ENCODE peak calls at places on chromosomes 13 and 19, in six cellular contexts. O is choroid plexus epithelial cell; W is MM.1S; B is right cardiac atrium; A is epithelial cell of esophagus; V is CD8-positive, alpha-beta memory T cell. N is an unnamed sample.

GRCh38 chr13:92938481-92939020 is 288.1 kb upstream of the GPC6 start:
- DNase-seq in O (no peak), A (no peak), V (no peak), B (no peak), W (no peak), N (no peak)

GRCh38 chr13:112182831-112183543 is 116.0 kb downstream of the SOX1 start:
- DNase-seq in A (no peak), W (no peak), V (no peak), B (no peak), O (no peak), N (no peak)

GRCh38 chr19:18119243-18120105 is 21.9 kb downstream of the MAST3 start:
- DNase-seq in O (no peak), B (no peak), A (no peak), W (peak; percentile 69), V (peak; percentile 79), N (peak; percentile 83)

GRCh38 chr13:50909605-50910482 is at the start of gene RNASEH2B:
- DNase-seq in W (peak; percentile 55), O (peak; percentile 63), B (peak; percentile 92), V (peak; percentile 82), A (peak; percentile 61), N (peak; percentile 80)

GRCh38 chr19:1357695-1358094 is 26.0 kb upstream of the NDUFS7 start:
- DNase-seq in W (no peak), V (no peak), O (no peak), B (peak; percentile 49), A (no peak), N (no peak)

GRCh38 chr13:36432106-36432544 is at the start of gene CCNA1:
- DNase-seq in B (peak; percentile 58), V (no peak), A (peak; percentile 39), O (peak; percentile 44), W (no peak), N (no peak)

GRCh38 chr13:77981191-77981925 is 62.7 kb upstream of the EDNRB start:
- DNase-seq in O (peak; percentile 33), B (no peak), A (no peak), V (no peak), W (no peak), N (no peak)

GRCh38 chr19:35751839-35752745 is 3.7 kb downstream of the LIN37 start:
- DNase-seq in B (peak; percentile 51), V (no peak), A (no peak), W (no peak), O (no peak), N (no peak)

GRCh38 chr13:97268772-97269171 is 46.6 kb downstream of the MBNL2 start:
- DNase-seq in B (peak; percentile 65), A (no peak), O (no peak), V (no peak), W (no peak), N (no peak)

GRCh38 chr13:35699181-35699580 is 222.7 kb upstream of the MAB21L1 start:
- DNase-seq in O (peak; percentile 37), A (no peak), V (no peak), W (no peak), B (no peak), N (no peak)

GRCh38 chr13:40983269-40983668 is 35.8 kb downstream of the ELF1 start:
- DNase-seq in B (no peak), V (no peak), A (peak; percentile 42), O (peak; percentile 15), W (no peak), N (no peak)
- H3K4me3 ChIP-seq in B (peak overlapping the region; percentile 38), V (peak overlapping the region; percentile 81), A (no peak overlapping the region), O (no peak overlapping the region), W (peak overlapping the region; percentile 29), N (peak overlapping the region; percentile 33)

GRCh38 chr19:3458229-3458555 is 22.1 kb downstream of the SMIM24 start:
- DNase-seq in O (peak; percentile 72), A (no peak), V (no peak), B (no peak), W (no peak), N (no peak)
- H3K4me3 ChIP-seq in O (no peak overlapping the region), A (no peak overlapping the region), V (no peak overlapping the region), B (no peak overlapping the region), W (peak overlapping the region; percentile 33), N (no peak overlapping the region)

GRCh38 chr19:41395355-41395754 is 1.8 kb downstream of the EXOSC5 start:
- DNase-seq in W (no peak), V (no peak), A (no peak), O (no peak), B (no peak), N (no peak)
- H3K4me3 ChIP-seq in W (no peak overlapping the region), V (peak overlapping the region; percentile 22), A (no peak overlapping the region), O (no peak overlapping the region), B (no peak overlapping the region), N (no peak overlapping the region)

DNA sequence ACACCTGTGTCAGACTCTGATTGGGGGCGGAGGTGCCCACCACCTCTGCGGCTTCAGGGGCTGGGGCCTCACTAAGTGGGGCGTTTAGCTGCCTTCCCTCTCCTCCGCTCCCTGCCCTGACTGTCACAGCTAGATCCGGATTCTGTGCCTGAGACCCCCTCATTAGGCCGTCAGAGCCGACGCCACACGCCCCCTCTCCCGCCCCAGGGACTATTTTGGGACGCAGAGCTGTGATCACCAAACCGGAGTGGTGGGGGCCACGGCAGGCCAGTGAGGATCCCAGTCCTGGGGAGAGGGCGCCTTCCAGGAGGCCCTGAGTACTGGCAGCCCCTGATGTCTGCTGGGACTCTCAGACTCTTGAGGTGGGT is 762 bp downstream of the KANK3 start:
- DNase-seq in V (no peak), B (no peak), O (no peak), A (no peak), W (no peak), N (no peak)
- H3K4me3 ChIP-seq in V (no peak overlapping the region), B (peak overlapping the region; percentile 73), O (no peak overlapping the region), A (no peak overlapping the region), W (no peak overlapping the region), N (no peak overlapping the region)

DNA sequence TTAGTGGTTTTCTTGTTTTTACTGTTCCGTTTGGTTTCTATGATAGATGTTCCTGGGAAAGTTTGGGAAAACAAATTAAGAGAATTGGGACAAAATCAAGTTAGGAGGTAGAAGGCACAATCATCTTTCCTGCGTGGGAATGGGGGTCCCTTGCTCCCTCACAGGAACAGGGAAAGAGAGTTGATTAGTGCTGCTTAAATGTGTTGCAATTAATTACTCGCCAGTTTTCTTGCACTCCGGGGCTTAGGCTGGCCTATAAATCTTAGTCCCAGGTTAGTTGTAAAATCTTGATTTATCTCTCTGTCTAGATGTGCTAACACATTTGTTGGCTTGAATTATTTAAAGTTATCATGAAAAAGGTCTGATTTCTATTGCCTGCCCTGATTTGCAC is 10.0 kb downstream of the B3GLCT start:
- DNase-seq in V (no peak), O (no peak), A (no peak), B (no peak), W (no peak), N (no peak)
- H3K4me3 ChIP-seq in V (no peak overlapping the region), O (no peak overlapping the region), A (no peak overlapping the region), B (no peak overlapping the region), W (no peak overlapping the region), N (no peak overlapping the region)

GRCh38 chr19:10876459-10877240 is 5.3 kb downstream of the CARM1 start:
- DNase-seq in O (no peak), W (no peak), V (no peak), B (peak; percentile 73), A (no peak), N (no peak)
- H3K4me3 ChIP-seq in O (no peak overlapping the region), W (no peak overlapping the region), V (no peak overlapping the region), B (no peak overlapping the region), A (no peak overlapping the region), N (no peak overlapping the region)

DNA sequence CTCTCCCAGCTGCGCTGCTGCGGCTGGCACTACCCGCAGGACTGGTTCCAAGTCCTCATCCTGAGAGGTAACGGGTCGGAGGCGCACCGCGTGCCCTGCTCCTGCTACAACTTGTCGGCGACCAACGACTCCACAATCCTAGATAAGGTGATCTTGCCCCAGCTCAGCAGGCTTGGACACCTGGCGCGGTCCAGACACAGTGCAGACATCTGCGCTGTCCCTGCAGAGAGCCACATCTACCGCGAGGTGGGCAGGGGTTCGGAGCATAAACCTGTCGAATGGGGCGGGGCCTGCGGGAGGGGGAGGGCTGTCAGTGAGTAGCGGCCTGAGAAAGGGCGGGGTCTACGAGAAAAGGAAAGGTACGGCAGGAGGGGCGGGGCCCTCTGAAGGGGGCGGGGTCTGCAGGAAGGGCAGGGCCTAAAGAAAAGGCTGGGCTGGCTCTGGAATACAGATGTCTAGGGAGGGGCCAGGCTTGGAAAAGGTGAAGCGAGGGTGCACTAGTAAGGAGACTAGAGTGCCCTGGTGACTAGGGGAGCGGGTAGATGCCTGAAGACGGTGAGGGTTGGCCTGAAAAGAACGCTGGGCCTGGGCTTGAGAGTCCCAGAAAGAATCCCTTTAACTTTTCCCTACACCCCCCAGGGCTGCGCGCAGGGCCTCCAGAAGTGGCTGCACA is 3.6 kb downstream of the CD37 start:
- DNase-seq in W (no peak), B (peak; percentile 89), O (peak; percentile 66), A (peak; percentile 94), V (no peak), N (no peak)
- H3K4me3 ChIP-seq in W (no peak overlapping the region), B (peak overlapping the region; percentile 29), O (peak overlapping the region; percentile 50), A (peak overlapping the region; percentile 43), V (no peak overlapping the region), N (no peak overlapping the region)

N was measured in CD4-positive, alpha-beta memory T cell.